ENCODE peak calls at places on chromosomes 4 and X, in six cellular contexts. S is neuronal stem cell, X is mesenchymal stem cell, E is H9, B is mesendoderm, Z is H1. T is an unnamed sample.

GRCh38 chrX:104195489-104196084 is 29.3 kb downstream of the FAM199X start:
- DNase-seq in S (peak; percentile 5), X (peak; percentile 44), E (no peak), B (peak; percentile 16), Z (no peak), T (peak; percentile 25)

GRCh38 chrX:132216283-132216682 is 3.0 kb downstream of the RAP2C start:
- DNase-seq in S (no peak), X (peak; percentile 48), E (no peak), B (no peak), Z (no peak), T (no peak)

GRCh38 chr4:68375667-68376559 is 26.0 kb upstream of the YTHDC1 start:
- DNase-seq in S (peak; percentile 29), X (peak; percentile 67), E (peak; percentile 68), B (peak; percentile 82), Z (peak; percentile 66), T (peak; percentile 64)

GRCh38 chr4:128159967-128160366 is 98.9 kb downstream of the LARP1B start:
- DNase-seq in S (no peak), X (peak; percentile 91), E (no peak), B (no peak), Z (no peak), T (peak; percentile 97)

GRCh38 chr4:133000012-133000411 is 149.1 kb upstream of the PCDH10 start:
- DNase-seq in S (no peak), X (peak; percentile 70), E (no peak), B (peak; percentile 14), Z (no peak), T (no peak)

GRCh38 chrX:42247241-42247640 is 323.9 kb upstream of the CASK start:
- DNase-seq in S (no peak), X (no peak), E (no peak), B (no peak), Z (no peak), T (peak; percentile 8)

GRCh38 chr4:26152051-26152450 is 168.8 kb upstream of the RBPJ start:
- DNase-seq in S (no peak), X (no peak), E (no peak), B (no peak), Z (no peak), T (no peak)

GRCh38 chrX:129940721-129941120 is 34.8 kb downstream of the UTP14A start:
- DNase-seq in S (no peak), X (no peak), E (no peak), B (no peak), Z (no peak), T (no peak)

GRCh38 chrX:101759000-101759399 is 99.3 kb upstream of the ARMCX2 start:
- DNase-seq in S (peak; percentile 52), X (peak; percentile 52), E (peak; percentile 82), B (peak; percentile 92), Z (peak; percentile 45), T (peak; percentile 49)

GRCh38 chrX:153766098-153766817 is 2.2 kb downstream of the PLXNB3 start:
- DNase-seq in S (no peak), X (peak; percentile 83), E (peak; percentile 36), B (peak; percentile 50), Z (no peak), T (peak; percentile 71)

GRCh38 chr4:1718095-1718850 is 2.9 kb downstream of the TMEM129 start:
- DNase-seq in S (no peak), X (no peak), E (peak; percentile 22), B (no peak), Z (no peak), T (no peak)

GRCh38 chr4:168586926-168587325 is 90.1 kb downstream of the PALLD start:
- DNase-seq in S (no peak), X (no peak), E (no peak), B (peak; percentile 65), Z (no peak), T (no peak)
- H3K4ac ChIP-seq in S (no peak overlapping the region), X (no peak overlapping the region), E (no peak overlapping the region), B (no peak overlapping the region), Z (no peak overlapping the region), T (peak overlapping the region; percentile 77)

GRCh38 chrX:150693782-150694574 is 782 bp downstream of the MTMR1 start:
- DNase-seq in S (no peak), X (peak; percentile 79), E (peak; percentile 68), B (peak; percentile 56), Z (peak; percentile 64), T (peak; percentile 79)

GRCh38 chrX:150696264-150696789 is 3.1 kb downstream of the MTMR1 start:
- DNase-seq in S (no peak), X (no peak), E (no peak), B (no peak), Z (no peak), T (no peak)

GRCh38 chrX:150692837-150693781 is at the start of gene MTMR1:
- DNase-seq in S (no peak), X (no peak), E (no peak), B (peak; percentile 17), Z (no peak), T (no peak)

GRCh38 chrX:150696836-150697235 is 3.6 kb downstream of the MTMR1 start:
- DNase-seq in S (no peak), X (no peak), E (no peak), B (no peak), Z (no peak), T (no peak)

GRCh38 chrX:150694738-150695410 is 1.7 kb downstream of the MTMR1 start:
- DNase-seq in S (no peak), X (no peak), E (no peak), B (no peak), Z (no peak), T (no peak)
- H2AK5ac ChIP-seq in S (no peak overlapping the region), X (no peak overlapping the region), E (no peak overlapping the region), B (no peak overlapping the region), Z (no peak overlapping the region), T (no peak overlapping the region)

GRCh38 chrX:15675490-15675921 is 10.9 kb upstream of the CLTRN start:
- DNase-seq in S (peak; percentile 74), X (no peak), E (peak; percentile 79), B (peak; percentile 85), Z (peak; percentile 81), T (no peak)
- H3K4ac ChIP-seq in S (no peak overlapping the region), X (peak overlapping the region; percentile 71), E (no peak overlapping the region), B (no peak overlapping the region), Z (no peak overlapping the region), T (peak overlapping the region; percentile 99)

GRCh38 chr4:181688416-181688815 is 554.8 kb upstream of the TENM3 start:
- DNase-seq in S (no peak), X (no peak), E (no peak), B (peak; percentile 19), Z (no peak), T (peak; percentile 62)
- H2AK5ac ChIP-seq in S (no peak overlapping the region), X (no peak overlapping the region), E (no peak overlapping the region), B (no peak overlapping the region), Z (no peak overlapping the region), T (no peak overlapping the region)

T was measured in IMR-90.